ENCODE peak calls at places on chromosomes 16 and 17, in seven cellular contexts. Q is activated T-cell treated with anti-CD3 and anti-CD28 coated beads, Interleukin-2, amount 50 U/mL, for 1 hour; I is mucosa of gallbladder; A is DMS153; T is cardiac fibroblast; Z is heart left ventricle; K is A172. W is an unnamed sample.

GRCh38 chr16:728131-728889 is 1.4 kb downstream of the HAGHL start:
- DNase-seq in Q (peak), I (peak), A (peak), T (peak), Z (peak), K (peak), W (no peak)

GRCh38 chr17:73820686-73821448 is 176.6 kb upstream of the SDK2 start:
- DNase-seq in Q (no peak), I (no peak), A (no peak), T (peak), Z (no peak), K (peak), W (no peak)

GRCh38 chr16:27625050-27625697 is 75.2 kb downstream of the KATNIP start:
- DNase-seq in Q (no peak), I (no peak), A (peak), T (peak), Z (no peak), K (no peak), W (no peak)

GRCh38 chr17:82331345-82331939 is 2.1 kb downstream of the SECTM1 start:
- DNase-seq in Q (no peak), I (no peak), A (no peak), T (no peak), Z (no peak), K (no peak), W (no peak)

GRCh38 chr17:55409030-55409800 is 12.4 kb downstream of the MMD start:
- DNase-seq in Q (no peak), I (no peak), A (no peak), T (no peak), Z (no peak), K (no peak), W (no peak)

GRCh38 chr17:41773190-41773588 is 13.3 kb downstream of the JUP start:
- DNase-seq in Q (no peak), I (peak), A (no peak), T (peak), Z (peak), K (peak), W (no peak)

GRCh38 chr17:68198931-68199836 is 48.7 kb upstream of the AMZ2 start:
- DNase-seq in Q (peak), I (no peak), A (no peak), T (no peak), Z (no peak), K (no peak), W (no peak)

GRCh38 chr17:39461911-39462641 is 790 bp downstream of the CDK12 start:
- DNase-seq in Q (no peak), I (peak), A (no peak), T (no peak), Z (no peak), K (peak), W (no peak)

GRCh38 chr17:79951361-79952264 is 84.1 kb downstream of the TBC1D16 start:
- DNase-seq in Q (no peak), I (no peak), A (peak), T (peak), Z (peak), K (peak), W (peak)

GRCh38 chr16:23114131-23114904 is 34.9 kb downstream of the USP31 start:
- DNase-seq in Q (no peak), I (no peak), A (peak), T (no peak), Z (no peak), K (no peak), W (no peak)